ENCODE peak calls at places on chromosome 9, in seven cellular contexts. One of them, this sample, is unnamed.

GRCh38 chr9:130137870-130138653 is 34.1 kb upstream of the NCS1 start:
- DNase-seq in thoracic aorta: no peak
- DNase-seq in ovary: peak
- DNase-seq in stomach: no peak
- DNase-seq in GM19239: no peak
- DNase-seq in HEK293T: no peak
- DNase-seq in activated gamma-delta T cell treated with Interleukin-2 at 50 U/mL for 16 hours: no peak
- DNase-seq in this sample: peak

GRCh38 chr9:78439192-78439865 is 142.4 kb downstream of the PSAT1 start:
- DNase-seq in thoracic aorta: peak
- DNase-seq in ovary: peak
- DNase-seq in stomach: peak
- DNase-seq in GM19239: peak
- DNase-seq in HEK293T: peak
- DNase-seq in activated gamma-delta T cell treated with Interleukin-2 at 50 U/mL for 16 hours: peak
- DNase-seq in this sample: peak

GRCh38 chr9:93091453-93092081 is 4.5 kb upstream of the CARD19 start:
- DNase-seq in thoracic aorta: no peak
- DNase-seq in ovary: peak
- DNase-seq in stomach: no peak
- DNase-seq in GM19239: no peak
- DNase-seq in HEK293T: no peak
- DNase-seq in activated gamma-delta T cell treated with Interleukin-2 at 50 U/mL for 16 hours: peak
- DNase-seq in this sample: no peak

GRCh38 chr9:9920425-9920824 is 692.4 kb downstream of the PTPRD start:
- DNase-seq in thoracic aorta: no peak
- DNase-seq in ovary: no peak
- DNase-seq in stomach: no peak
- DNase-seq in GM19239: no peak
- DNase-seq in HEK293T: no peak
- DNase-seq in activated gamma-delta T cell treated with Interleukin-2 at 50 U/mL for 16 hours: no peak
- DNase-seq in this sample: no peak

GRCh38 chr9:73743826-73744225 is 592.2 kb downstream of the ANXA1 start:
- DNase-seq in thoracic aorta: no peak
- DNase-seq in ovary: no peak
- DNase-seq in stomach: no peak
- DNase-seq in GM19239: no peak
- DNase-seq in HEK293T: no peak
- DNase-seq in activated gamma-delta T cell treated with Interleukin-2 at 50 U/mL for 16 hours: no peak
- DNase-seq in this sample: no peak

GRCh38 chr9:86242012-86242411 is 17.4 kb downstream of the C9orf153 start:
- DNase-seq in thoracic aorta: no peak
- DNase-seq in ovary: no peak
- DNase-seq in stomach: no peak
- DNase-seq in GM19239: no peak
- DNase-seq in HEK293T: no peak
- DNase-seq in activated gamma-delta T cell treated with Interleukin-2 at 50 U/mL for 16 hours: no peak
- DNase-seq in this sample: peak

GRCh38 chr9:92749071-92749933 is 15.3 kb downstream of the BICD2 start:
- DNase-seq in thoracic aorta: no peak
- DNase-seq in ovary: no peak
- DNase-seq in stomach: no peak
- DNase-seq in GM19239: no peak
- DNase-seq in HEK293T: no peak
- DNase-seq in activated gamma-delta T cell treated with Interleukin-2 at 50 U/mL for 16 hours: no peak
- DNase-seq in this sample: no peak

GRCh38 chr9:82993856-82994605 is 68.9 kb downstream of the RASEF start:
- DNase-seq in thoracic aorta: no peak
- DNase-seq in ovary: no peak
- DNase-seq in stomach: no peak
- DNase-seq in GM19239: no peak
- DNase-seq in HEK293T: no peak
- DNase-seq in activated gamma-delta T cell treated with Interleukin-2 at 50 U/mL for 16 hours: no peak
- DNase-seq in this sample: no peak

GRCh38 chr9:121609845-121610637 is 41.4 kb upstream of the DAB2IP start:
- DNase-seq in thoracic aorta: peak
- DNase-seq in ovary: peak
- DNase-seq in stomach: peak
- DNase-seq in GM19239: no peak
- DNase-seq in HEK293T: no peak
- DNase-seq in activated gamma-delta T cell treated with Interleukin-2 at 50 U/mL for 16 hours: no peak
- DNase-seq in this sample: no peak

GRCh38 chr9:100555471-100555870 is 22.4 kb upstream of the CAVIN4 start:
- DNase-seq in thoracic aorta: no peak
- DNase-seq in ovary: no peak
- DNase-seq in stomach: no peak
- DNase-seq in GM19239: no peak
- DNase-seq in HEK293T: no peak
- DNase-seq in activated gamma-delta T cell treated with Interleukin-2 at 50 U/mL for 16 hours: no peak
- DNase-seq in this sample: no peak

GRCh38 chr9:122186301-122186700 is 26.6 kb downstream of the MORN5 start:
- DNase-seq in thoracic aorta: no peak
- DNase-seq in ovary: no peak
- DNase-seq in stomach: peak
- DNase-seq in GM19239: no peak
- DNase-seq in HEK293T: no peak
- DNase-seq in activated gamma-delta T cell treated with Interleukin-2 at 50 U/mL for 16 hours: no peak
- DNase-seq in this sample: no peak

GRCh38 chr9:127828262-127829031 is 25.8 kb downstream of the FPGS start:
- DNase-seq in thoracic aorta: peak
- DNase-seq in ovary: peak
- DNase-seq in stomach: peak
- DNase-seq in GM19239: no peak
- DNase-seq in HEK293T: peak
- DNase-seq in activated gamma-delta T cell treated with Interleukin-2 at 50 U/mL for 16 hours: no peak
- DNase-seq in this sample: peak

GRCh38 chr9:96015876-96016686 is 140.6 kb downstream of the ERCC6L2 start:
- DNase-seq in thoracic aorta: no peak
- DNase-seq in ovary: no peak
- DNase-seq in stomach: no peak
- DNase-seq in GM19239: no peak
- DNase-seq in HEK293T: no peak
- DNase-seq in activated gamma-delta T cell treated with Interleukin-2 at 50 U/mL for 16 hours: no peak
- DNase-seq in this sample: no peak

GRCh38 chr9:130960522-130961378 is 21.7 kb upstream of the FIBCD1 start:
- DNase-seq in thoracic aorta: no peak
- DNase-seq in ovary: no peak
- DNase-seq in stomach: no peak
- DNase-seq in GM19239: no peak
- DNase-seq in HEK293T: no peak
- DNase-seq in activated gamma-delta T cell treated with Interleukin-2 at 50 U/mL for 16 hours: no peak
- DNase-seq in this sample: no peak

GRCh38 chr9:98191615-98192502 is 578 bp downstream of the CORO2A start:
- DNase-seq in thoracic aorta: no peak
- DNase-seq in ovary: no peak
- DNase-seq in stomach: peak
- DNase-seq in GM19239: no peak
- DNase-seq in HEK293T: peak
- DNase-seq in activated gamma-delta T cell treated with Interleukin-2 at 50 U/mL for 16 hours: peak
- DNase-seq in this sample: no peak

GRCh38 chr9:119004618-119004990 is 364.6 kb downstream of the BRINP1 start:
- DNase-seq in thoracic aorta: peak
- DNase-seq in ovary: no peak
- DNase-seq in stomach: peak
- DNase-seq in GM19239: no peak
- DNase-seq in HEK293T: no peak
- DNase-seq in activated gamma-delta T cell treated with Interleukin-2 at 50 U/mL for 16 hours: no peak
- DNase-seq in this sample: no peak

GRCh38 chr9:26746357-26747072 is 146.1 kb downstream of the CAAP1 start:
- DNase-seq in thoracic aorta: no peak
- DNase-seq in ovary: no peak
- DNase-seq in stomach: no peak
- DNase-seq in GM19239: no peak
- DNase-seq in HEK293T: no peak
- DNase-seq in activated gamma-delta T cell treated with Interleukin-2 at 50 U/mL for 16 hours: no peak
- DNase-seq in this sample: peak

GRCh38 chr9:127724012-127724411 is 8.1 kb downstream of the TTC16 start:
- DNase-seq in thoracic aorta: no peak
- DNase-seq in ovary: no peak
- DNase-seq in stomach: peak
- DNase-seq in GM19239: no peak
- DNase-seq in HEK293T: no peak
- DNase-seq in activated gamma-delta T cell treated with Interleukin-2 at 50 U/mL for 16 hours: no peak
- DNase-seq in this sample: no peak

GRCh38 chr9:6413365-6414263 is 615 bp downstream of the UHRF2 start:
- DNase-seq in thoracic aorta: no peak
- DNase-seq in ovary: no peak
- DNase-seq in stomach: peak
- DNase-seq in GM19239: no peak
- DNase-seq in HEK293T: peak
- DNase-seq in activated gamma-delta T cell treated with Interleukin-2 at 50 U/mL for 16 hours: peak
- DNase-seq in this sample: no peak

GRCh38 chr9:78985084-78985738 is 586.6 kb upstream of the TLE4 start:
- DNase-seq in thoracic aorta: no peak
- DNase-seq in ovary: no peak
- DNase-seq in stomach: no peak
- DNase-seq in GM19239: no peak
- DNase-seq in HEK293T: no peak
- DNase-seq in activated gamma-delta T cell treated with Interleukin-2 at 50 U/mL for 16 hours: no peak
- DNase-seq in this sample: no peak

GRCh38 chr9:75123696-75124095 is 35.4 kb downstream of the OSTF1 start:
- DNase-seq in thoracic aorta: no peak
- DNase-seq in ovary: no peak
- DNase-seq in stomach: no peak
- DNase-seq in GM19239: no peak
- DNase-seq in HEK293T: no peak
- DNase-seq in activated gamma-delta T cell treated with Interleukin-2 at 50 U/mL for 16 hours: no peak
- DNase-seq in this sample: no peak

GRCh38 chr9:74804018-74804385 is 83.7 kb downstream of the TRPM6 start:
- DNase-seq in thoracic aorta: no peak
- DNase-seq in ovary: no peak
- DNase-seq in stomach: no peak
- DNase-seq in GM19239: no peak
- DNase-seq in HEK293T: no peak
- DNase-seq in activated gamma-delta T cell treated with Interleukin-2 at 50 U/mL for 16 hours: no peak
- DNase-seq in this sample: no peak

GRCh38 chr9:123090198-123090896 is 56.9 kb downstream of the GPR21 start:
- DNase-seq in thoracic aorta: no peak
- DNase-seq in ovary: no peak
- DNase-seq in stomach: no peak
- DNase-seq in GM19239: no peak
- DNase-seq in HEK293T: no peak
- DNase-seq in activated gamma-delta T cell treated with Interleukin-2 at 50 U/mL for 16 hours: no peak
- DNase-seq in this sample: no peak

GRCh38 chr9:72971411-72971810 is 18.6 kb upstream of the ALDH1A1 start:
- DNase-seq in thoracic aorta: no peak
- DNase-seq in ovary: no peak
- DNase-seq in stomach: no peak
- DNase-seq in GM19239: no peak
- DNase-seq in HEK293T: no peak
- DNase-seq in activated gamma-delta T cell treated with Interleukin-2 at 50 U/mL for 16 hours: no peak
- DNase-seq in this sample: no peak

GRCh38 chr9:96169488-96169887 is 132.5 kb downstream of the HSD17B3 start:
- DNase-seq in thoracic aorta: no peak
- DNase-seq in ovary: peak
- DNase-seq in stomach: peak
- DNase-seq in GM19239: no peak
- DNase-seq in HEK293T: peak
- DNase-seq in activated gamma-delta T cell treated with Interleukin-2 at 50 U/mL for 16 hours: no peak
- DNase-seq in this sample: no peak

GRCh38 chr9:34510506-34511159 is 12.2 kb downstream of the ENHO start:
- DNase-seq in thoracic aorta: no peak
- DNase-seq in ovary: no peak
- DNase-seq in stomach: no peak
- DNase-seq in GM19239: no peak
- DNase-seq in HEK293T: no peak
- DNase-seq in activated gamma-delta T cell treated with Interleukin-2 at 50 U/mL for 16 hours: no peak
- DNase-seq in this sample: no peak

GRCh38 chr9:99793528-99793927 is 28.2 kb upstream of the NR4A3 start:
- DNase-seq in thoracic aorta: no peak
- DNase-seq in ovary: no peak
- DNase-seq in stomach: no peak
- DNase-seq in GM19239: no peak
- DNase-seq in HEK293T: no peak
- DNase-seq in activated gamma-delta T cell treated with Interleukin-2 at 50 U/mL for 16 hours: no peak
- DNase-seq in this sample: no peak

GRCh38 chr9:35658894-35659220 is 765 bp downstream of the CCDC107 start:
- DNase-seq in thoracic aorta: no peak
- DNase-seq in ovary: no peak
- DNase-seq in stomach: no peak
- DNase-seq in GM19239: no peak
- DNase-seq in HEK293T: no peak
- DNase-seq in activated gamma-delta T cell treated with Interleukin-2 at 50 U/mL for 16 hours: no peak
- DNase-seq in this sample: no peak

GRCh38 chr9:93204470-93205043 is 20.6 kb downstream of the WNK2 start:
- DNase-seq in thoracic aorta: no peak
- DNase-seq in ovary: no peak
- DNase-seq in stomach: no peak
- DNase-seq in GM19239: no peak
- DNase-seq in HEK293T: no peak
- DNase-seq in activated gamma-delta T cell treated with Interleukin-2 at 50 U/mL for 16 hours: no peak
- DNase-seq in this sample: no peak

GRCh38 chr9:107530682-107531081 is 41.1 kb upstream of the KLF4 start:
- DNase-seq in thoracic aorta: no peak
- DNase-seq in ovary: no peak
- DNase-seq in stomach: no peak
- DNase-seq in GM19239: no peak
- DNase-seq in HEK293T: no peak
- DNase-seq in activated gamma-delta T cell treated with Interleukin-2 at 50 U/mL for 16 hours: no peak
- DNase-seq in this sample: no peak

GRCh38 chr9:108125541-108125940 is 636.0 kb upstream of the KLF4 start:
- DNase-seq in thoracic aorta: no peak
- DNase-seq in ovary: no peak
- DNase-seq in stomach: no peak
- DNase-seq in GM19239: peak
- DNase-seq in HEK293T: peak
- DNase-seq in activated gamma-delta T cell treated with Interleukin-2 at 50 U/mL for 16 hours: no peak
- DNase-seq in this sample: no peak